ENCODE peak calls at places on chromosomes 7 and 10, in ten cellular contexts. R, S, H, A, N, C, Y, P, J and I are unnamed samples.

GRCh38 chr10:110498982-110499795 is 1.5 kb downstream of the DUSP5 start:
- DNase-seq in J (peak), P (peak), A (peak), N (peak), S (peak), Y (peak), R (peak), C (peak), H (no peak), I (no peak)

GRCh38 chr10:80487791-80488538 is 33.9 kb downstream of the TSPAN14 start:
- DNase-seq in Y (no peak), H (no peak), S (no peak), J (peak), C (peak), P (no peak), A (no peak), N (no peak), R (no peak), I (peak)

GRCh38 chr10:8444630-8445029 is 390.1 kb downstream of the GATA3 start:
- DNase-seq in J (peak), H (no peak), Y (peak), N (peak), P (no peak), A (no peak), R (no peak), S (no peak), C (no peak), I (no peak)

GRCh38 chr7:143362126-143362961 is at the start of gene FAM131B:
- DNase-seq in S (no peak), H (peak), C (no peak), A (no peak), Y (peak), J (no peak), N (no peak), R (no peak), P (no peak), I (no peak)

GRCh38 chr10:117983961-117984360 is 62.8 kb downstream of the RAB11FIP2 start:
- DNase-seq in S (no peak), C (no peak), A (no peak), R (no peak), N (no peak), P (no peak), Y (no peak), J (no peak), H (no peak), I (no peak)

GRCh38 chr7:68417659-68418058 is 1180.6 kb upstream of the AUTS2 start:
- DNase-seq in H (no peak), S (no peak), Y (no peak), C (no peak), A (no peak), J (no peak), P (peak), R (no peak), N (no peak), I (no peak)

GRCh38 chr10:28118985-28119628 is 120.2 kb upstream of the ODAD2 start:
- DNase-seq in S (no peak), A (no peak), C (no peak), R (no peak), Y (no peak), N (no peak), P (no peak), H (no peak), J (no peak), I (no peak)

GRCh38 chr7:54788664-54789063 is 29.7 kb upstream of the SEC61G start:
- DNase-seq in A (peak), H (peak), J (peak), S (peak), N (peak), C (no peak), P (peak), Y (peak), R (peak), I (no peak)

GRCh38 chr10:74056081-74056818 is 58.3 kb downstream of the VCL start:
- DNase-seq in H (no peak), P (peak), J (no peak), N (peak), C (no peak), Y (no peak), A (no peak), S (peak), R (peak), I (no peak)

GRCh38 chr10:28781296-28781695 is 104.0 kb downstream of the BAMBI start:
- DNase-seq in P (no peak), S (no peak), C (no peak), R (no peak), A (no peak), N (no peak), Y (no peak), H (no peak), J (no peak), I (no peak)

GRCh38 chr7:25091129-25091528 is 33.9 kb downstream of the CYCS start:
- DNase-seq in A (no peak), P (no peak), Y (no peak), H (no peak), J (no peak), R (no peak), N (peak), C (no peak), S (no peak), I (no peak)

GRCh38 chr10:114335614-114336013 is 68.7 kb downstream of the AFAP1L2 start:
- DNase-seq in J (no peak), P (no peak), R (no peak), Y (no peak), S (no peak), H (no peak), N (no peak), A (no peak), C (no peak), I (no peak)

GRCh38 chr10:70363292-70363691 is 19.1 kb downstream of the LRRC20 start:
- DNase-seq in Y (no peak), C (no peak), P (no peak), S (no peak), N (no peak), J (no peak), A (no peak), H (no peak), R (no peak), I (no peak)

GRCh38 chr10:60917331-60918280 is 26.4 kb downstream of the RHOBTB1 start:
- DNase-seq in N (peak), Y (no peak), C (no peak), P (no peak), R (peak), S (peak), H (no peak), A (no peak), J (no peak), I (no peak)

GRCh38 chr10:116001266-116001857 is 271.6 kb downstream of the GFRA1 start:
- DNase-seq in Y (no peak), S (no peak), A (no peak), P (no peak), J (no peak), H (no peak), N (no peak), R (peak), C (no peak), I (no peak)

GRCh38 chr10:127694580-127695193 is 42.3 kb upstream of the FOXI2 start:
- DNase-seq in J (peak), P (peak), A (no peak), C (no peak), Y (peak), S (peak), H (peak), R (no peak), N (no peak), I (peak)

GRCh38 chr10:2037966-2038493 is 300.7 kb upstream of the ADARB2 start:
- DNase-seq in S (no peak), P (no peak), N (no peak), H (no peak), C (no peak), Y (no peak), J (no peak), A (no peak), R (no peak), I (no peak)

GRCh38 chr7:31918706-31919393 is 151.4 kb downstream of the PDE1C start:
- DNase-seq in A (no peak), N (no peak), Y (no peak), H (no peak), P (no peak), R (no peak), S (no peak), J (no peak), C (no peak), I (no peak)

GRCh38 chr10:44386546-44387052 is 1.7 kb upstream of the CXCL12 start:
- DNase-seq in R (peak), J (peak), A (peak), H (peak), Y (peak), S (peak), P (peak), C (no peak), N (peak), I (peak)

GRCh38 chr7:133853706-133854276 is 273.3 kb upstream of the LRGUK start:
- DNase-seq in H (peak), R (peak), Y (peak), C (no peak), S (peak), N (peak), A (peak), P (peak), J (peak), I (no peak)

GRCh38 chr7:68613897-68614296 is 984.4 kb upstream of the AUTS2 start:
- DNase-seq in H (no peak), P (no peak), Y (no peak), A (no peak), R (no peak), S (no peak), N (peak), J (no peak), C (no peak), I (no peak)

GRCh38 chr7:45598697-45599520 is 24.7 kb downstream of the ADCY1 start:
- DNase-seq in J (no peak), Y (no peak), N (no peak), R (no peak), P (no peak), C (no peak), A (no peak), H (no peak), S (no peak), I (no peak)

GRCh38 chr10:46536781-46537180 is 19.7 kb downstream of the GPRIN2 start:
- DNase-seq in A (no peak), N (no peak), C (no peak), R (no peak), Y (no peak), P (no peak), S (no peak), H (no peak), J (peak), I (peak)

GRCh38 chr10:80409121-80409520 is 770 bp downstream of the PRXL2A start:
- DNase-seq in H (no peak), C (no peak), S (no peak), P (no peak), R (no peak), A (no peak), N (no peak), J (no peak), Y (peak), I (no peak)

GRCh38 chr10:86867149-86867548 is 90.3 kb downstream of the MMRN2 start:
- DNase-seq in S (no peak), A (no peak), P (no peak), C (no peak), J (no peak), R (no peak), H (no peak), N (no peak), Y (no peak), I (no peak)

GRCh38 chr10:12214763-12215218 is 18.8 kb downstream of the CDC123 start:
- DNase-seq in S (peak), P (peak), H (peak), A (peak), J (peak), Y (peak), C (peak), N (peak), R (peak), I (no peak)

GRCh38 chr10:68075550-68076004 is 494 bp upstream of the HERC4 start:
- DNase-seq in J (no peak), N (no peak), Y (no peak), C (no peak), R (no peak), S (no peak), P (peak), A (no peak), H (no peak), I (no peak)
- H3K4me3 ChIP-seq in J (peak), N (peak), Y (peak), C (peak), R (peak), S (no peak), P (peak), A (peak), H (peak), I (peak)

DNA sequence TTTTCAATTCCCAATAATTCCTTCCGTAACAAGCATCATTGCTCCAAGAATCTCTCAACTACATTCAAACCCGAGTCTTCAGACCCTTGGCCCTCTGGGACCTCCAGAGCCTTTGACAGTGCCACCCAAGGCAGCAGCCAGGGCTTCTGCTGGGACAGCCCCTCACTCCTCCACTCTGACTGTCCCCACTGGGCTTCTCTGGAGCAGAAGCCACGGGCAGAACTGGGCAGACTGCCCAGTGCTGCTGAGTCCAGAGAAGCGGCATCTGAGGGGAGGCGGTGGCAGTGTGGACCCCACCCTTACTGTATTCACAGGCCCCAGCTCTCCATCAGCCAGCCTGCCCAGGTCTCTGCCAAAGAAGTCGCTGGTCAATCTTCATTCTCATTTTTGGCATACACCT is 8.8 kb downstream of the CYREN start:
- DNase-seq in C (no peak), S (no peak), J (no peak), H (no peak), Y (no peak), R (no peak), P (no peak), A (no peak), N (no peak), I (no peak)
- H3K4me3 ChIP-seq in C (no peak), S (no peak), J (no peak), H (no peak), Y (no peak), R (no peak), P (no peak), A (no peak), N (no peak), I (no peak)

GRCh38 chr7:131326576-131326975 is 1.1 kb upstream of the MKLN1 start:
- DNase-seq in C (no peak), P (no peak), N (no peak), Y (no peak), H (no peak), R (no peak), J (no peak), A (no peak), S (no peak), I (no peak)
- H3K4me3 ChIP-seq in C (peak), P (no peak), N (peak), Y (peak), H (peak), R (peak), J (peak), A (peak), S (peak), I (peak)

GRCh38 chr7:107119376-107120100 is 49.3 kb upstream of the HBP1 start:
- DNase-seq in S (no peak), A (no peak), P (no peak), H (no peak), J (no peak), N (peak), R (peak), C (no peak), Y (no peak), I (no peak)

GRCh38 chr7:107115762-107116540 is 52.9 kb upstream of the HBP1 start:
- DNase-seq in S (no peak), J (no peak), A (no peak), N (no peak), P (no peak), R (no peak), Y (no peak), H (no peak), C (no peak), I (no peak)

GRCh38 chr7:107115114-107115513 is 53.7 kb upstream of the HBP1 start:
- DNase-seq in R (no peak), S (no peak), H (no peak), A (no peak), N (no peak), P (no peak), C (no peak), J (no peak), Y (no peak), I (no peak)

GRCh38 chr7:107122483-107122882 is 46.3 kb upstream of the HBP1 start:
- DNase-seq in P (no peak), S (peak), N (no peak), Y (no peak), J (no peak), A (no peak), H (no peak), R (peak), C (no peak), I (no peak)

DNA sequence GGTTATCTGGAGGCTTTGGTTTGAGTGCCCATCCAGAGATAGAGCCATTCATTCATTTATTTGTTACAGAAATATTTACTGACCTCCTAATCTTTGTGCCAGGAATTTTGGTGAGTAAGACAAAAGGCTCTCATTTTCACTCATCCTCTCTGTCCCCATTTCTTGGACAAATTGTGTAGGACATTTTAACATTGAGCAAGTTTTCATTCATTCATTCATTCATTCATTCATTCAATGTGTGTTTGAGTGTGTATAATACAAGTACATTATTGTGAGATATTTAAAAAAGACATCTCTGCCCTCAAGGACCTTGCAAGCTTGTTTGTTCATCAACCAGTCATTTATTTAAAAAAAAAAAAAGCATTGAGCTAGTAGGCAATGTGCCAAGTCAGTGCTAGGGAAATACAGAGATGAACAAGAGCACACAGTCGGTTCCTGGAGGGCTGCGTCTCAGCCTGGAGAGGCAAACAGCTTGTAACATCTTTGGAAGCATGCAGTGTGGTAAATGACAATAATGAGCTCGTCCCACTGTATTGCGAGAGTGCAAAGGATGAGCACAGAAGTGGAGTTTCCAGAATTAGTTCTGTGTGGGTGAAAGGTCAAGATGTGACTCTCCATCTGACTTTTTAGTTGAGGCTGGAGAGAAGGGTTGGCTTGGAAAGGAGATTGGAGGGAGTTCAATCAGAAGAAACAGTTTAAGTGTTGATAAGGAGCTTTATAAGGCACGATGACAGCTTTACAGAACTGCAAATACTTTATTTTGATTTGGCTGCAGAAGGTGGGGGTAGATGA is 50.5 kb upstream of the HBP1 start:
- DNase-seq in Y (no peak), N (peak), J (no peak), C (no peak), S (peak), A (peak), P (no peak), R (peak), H (no peak), I (no peak)
- H3K4me3 ChIP-seq in Y (no peak), N (no peak), J (no peak), C (no peak), S (no peak), A (no peak), P (no peak), R (no peak), H (no peak), I (no peak)

DNA sequence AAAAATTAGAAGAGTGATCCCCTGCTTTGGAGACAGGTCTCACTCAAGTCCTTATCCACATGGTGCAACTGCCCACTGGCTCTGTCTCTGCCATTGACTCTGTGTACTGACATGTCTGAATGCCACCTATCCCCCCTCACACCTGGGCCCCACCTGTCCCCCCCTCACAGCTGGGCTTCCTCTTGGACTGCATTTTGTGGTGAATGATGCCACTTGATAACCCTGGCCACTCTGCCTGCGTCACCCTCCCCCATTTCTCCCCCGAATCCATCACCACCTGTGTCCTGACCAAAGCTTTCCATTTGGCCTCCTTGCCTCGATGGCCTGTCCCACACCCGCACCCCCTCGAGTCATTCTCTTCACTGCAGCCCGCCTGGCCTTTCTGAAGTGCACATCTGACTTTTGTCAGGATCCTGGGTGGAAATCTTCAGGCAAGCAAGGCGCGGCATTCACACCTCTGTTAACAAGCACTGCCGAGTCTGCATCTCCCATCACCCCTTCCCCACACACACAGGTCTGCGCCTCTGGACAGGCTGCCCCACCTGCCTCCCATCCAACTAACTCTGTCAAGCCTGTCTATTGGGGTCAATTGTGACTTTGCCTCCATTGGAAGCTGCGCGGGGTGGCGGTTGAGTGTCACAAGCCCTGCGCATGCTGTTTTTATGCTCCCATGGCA is 175.3 kb upstream of the KLF14 start:
- DNase-seq in P (no peak), C (peak), R (no peak), A (no peak), J (no peak), S (no peak), N (no peak), H (no peak), Y (no peak), I (no peak)
- H3K4me3 ChIP-seq in P (no peak), C (no peak), R (peak), A (peak), J (peak), S (peak), N (peak), H (no peak), Y (no peak), I (peak)

GRCh38 chr10:113055458-113055857 is 105.4 kb downstream of the TCF7L2 start:
- DNase-seq in P (no peak), C (no peak), J (no peak), S (no peak), H (no peak), R (no peak), Y (no peak), A (no peak), N (no peak), I (no peak)

GRCh38 chr10:113056468-113057021 is 106.5 kb downstream of the TCF7L2 start:
- DNase-seq in H (no peak), Y (no peak), S (peak), P (no peak), C (no peak), A (peak), N (peak), R (peak), J (no peak), I (no peak)

GRCh38 chr10:113053881-113054280 is 103.8 kb downstream of the TCF7L2 start:
- DNase-seq in R (peak), H (no peak), C (no peak), S (no peak), P (no peak), J (no peak), N (peak), Y (peak), A (no peak), I (no peak)

GRCh38 chr10:113058175-113058961 is 108.3 kb downstream of the TCF7L2 start:
- DNase-seq in P (no peak), J (peak), R (peak), A (peak), S (peak), Y (peak), C (no peak), N (peak), H (no peak), I (no peak)

DNA sequence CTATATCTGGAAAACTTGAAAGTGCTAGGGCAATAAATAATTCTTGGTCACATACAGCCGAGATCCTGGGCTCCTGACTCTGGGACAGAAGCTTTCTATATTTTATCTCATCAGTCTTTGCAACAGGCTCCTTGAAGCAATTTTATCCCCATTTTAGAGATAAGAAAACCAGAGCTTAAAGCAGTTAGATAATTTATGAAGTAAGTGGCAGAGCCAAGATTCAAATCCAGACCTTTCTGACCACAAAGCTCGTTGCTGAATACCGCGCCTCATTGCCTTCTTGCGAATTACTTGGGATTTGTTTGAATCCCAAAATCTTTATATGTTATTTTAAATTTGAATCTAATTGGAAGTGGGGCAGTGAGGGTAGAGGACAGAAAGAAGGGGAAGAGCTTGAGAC is 106.0 kb downstream of the TCF7L2 start:
- DNase-seq in S (no peak), J (no peak), A (no peak), H (no peak), P (no peak), Y (no peak), N (peak), C (no peak), R (no peak), I (no peak)
- H3K4me3 ChIP-seq in S (peak), J (no peak), A (no peak), H (no peak), P (no peak), Y (no peak), N (no peak), C (no peak), R (no peak), I (no peak)